ENCODE peak calls at places on chromosomes 2 and 18, in four cellular contexts. X is mucosa of gallbladder; B is HFFc6; Z is stimulated activated CD4-positive, alpha-beta T cell treated with anti-CD3 and anti-CD28 coated beads, Interleukin-12 subunit alpha, Interleukin-12 subunit beta, amount 100 ng/mL, for 24 hours. U is an unnamed sample.

GRCh38 chr2:135791418-135792190 is 45.4 kb downstream of the LCT start:
- DNase-seq in Z (no peak), B (peak; percentile 8), X (no peak), U (peak; percentile 57)

GRCh38 chr2:240913810-240914644 is 7.9 kb downstream of the CROCC2 start:
- DNase-seq in Z (peak; percentile 19), X (no peak), B (no peak), U (peak; percentile 59)

GRCh38 chr2:64541547-64541946 is 17.4 kb downstream of the AFTPH start:
- DNase-seq in X (no peak), Z (no peak), B (no peak), U (no peak)

GRCh38 chr18:53070706-53071105 is 730.7 kb downstream of the DCC start:
- DNase-seq in Z (no peak), B (no peak), X (no peak), U (no peak)

GRCh38 chr2:158560259-158560658 is 103.5 kb downstream of the PKP4 start:
- DNase-seq in X (no peak), B (no peak), Z (no peak), U (no peak)

GRCh38 chr18:41695441-41695840 is 259.6 kb upstream of the PIK3C3 start:
- DNase-seq in B (no peak), Z (no peak), X (no peak), U (peak; percentile 0)

GRCh38 chr18:61019902-61020301 is 313.3 kb upstream of the CDH20 start:
- DNase-seq in X (no peak), Z (no peak), B (no peak), U (no peak)

GRCh38 chr18:76521367-76521766 is 26.3 kb upstream of the ZNF516 start:
- DNase-seq in Z (no peak), X (no peak), B (no peak), U (no peak)

GRCh38 chr18:3898866-3899613 is 449.1 kb downstream of the TGIF1 start:
- DNase-seq in B (no peak), Z (no peak), X (no peak), U (no peak)

GRCh38 chr2:223306371-223306770 is 254.4 kb downstream of the KCNE4 start:
- DNase-seq in Z (no peak), X (no peak), B (peak; percentile 16), U (peak; percentile 37)

GRCh38 chr2:53896864-53897263 is 37.1 kb upstream of the GPR75 start:
- DNase-seq in B (peak; percentile 55), Z (no peak), X (no peak), U (peak; percentile 65)

GRCh38 chr2:203341741-203342310 is 13.6 kb downstream of the ABI2 start:
- DNase-seq in Z (no peak), X (no peak), B (peak; percentile 3), U (peak; percentile 13)

GRCh38 chr2:127388423-127389164 is 819 bp upstream of the MAP3K2 start:
- DNase-seq in X (no peak), B (peak; percentile 17), Z (no peak), U (no peak)

GRCh38 chr2:153543639-153544071 is 65.1 kb upstream of the RPRM start:
- DNase-seq in X (no peak), B (no peak), Z (no peak), U (no peak)

GRCh38 chr2:72139871-72140620 is 7.6 kb downstream of the CYP26B1 start:
- DNase-seq in Z (no peak), B (no peak), X (no peak), U (no peak)

GRCh38 chr2:189124175-189124574 is 55.4 kb downstream of the COL5A2 start:
- DNase-seq in X (no peak), B (peak; percentile 75), Z (no peak), U (peak; percentile 81)

GRCh38 chr2:12701786-12702660 is 14.7 kb upstream of the TRIB2 start:
- DNase-seq in B (peak; percentile 63), Z (no peak), X (no peak), U (peak; percentile 62)

GRCh38 chr18:28095631-28096030 is 81.3 kb downstream of the CDH2 start:
- DNase-seq in Z (no peak), X (no peak), B (no peak), U (no peak)

GRCh38 chr2:202152104-202152771 is 79.2 kb downstream of the KIAA2012 start:
- DNase-seq in X (no peak), B (peak; percentile 55), Z (no peak), U (peak; percentile 28)

GRCh38 chr2:219886615-219887014 is 259.2 kb downstream of the SLC4A3 start:
- DNase-seq in B (peak; percentile 28), Z (no peak), X (no peak), U (peak; percentile 23)

GRCh38 chr2:39127973-39128372 is 7.1 kb upstream of the SOS1 start:
- DNase-seq in B (no peak), Z (peak; percentile 10), X (no peak), U (no peak)

GRCh38 chr18:62164855-62165487 is 21.9 kb downstream of the PIGN start:
- DNase-seq in X (no peak), Z (no peak), B (no peak), U (no peak)

GRCh38 chr18:76212958-76213357 is 282.1 kb downstream of the ZNF516 start:
- DNase-seq in B (no peak), Z (no peak), X (no peak), U (no peak)

GRCh38 chr2:145022671-145023330 is 502.9 kb upstream of the ZEB2 start:
- DNase-seq in X (no peak), B (peak; percentile 92), Z (no peak), U (peak; percentile 94)

GRCh38 chr2:198961555-198961954 is 496.2 kb downstream of the SATB2 start:
- DNase-seq in X (no peak), Z (no peak), B (no peak), U (no peak)

GRCh38 chr2:156356006-156356764 is 23.7 kb upstream of the NR4A2 start:
- DNase-seq in Z (no peak), B (peak; percentile 70), X (no peak), U (peak; percentile 44)

GRCh38 chr2:168577885-168578284 is 121.8 kb downstream of the CERS6 start:
- DNase-seq in Z (no peak), X (no peak), B (peak; percentile 7), U (peak; percentile 11)

GRCh38 chr2:163641986-163642385 is 93.8 kb downstream of the FIGN start:
- DNase-seq in Z (no peak), X (no peak), B (no peak), U (no peak)

GRCh38 chr18:13539843-13540535 is 186.4 kb downstream of the FAM210A start:
- DNase-seq in Z (no peak), B (no peak), X (no peak), U (no peak)

GRCh38 chr2:158923180-158923594 is 45.3 kb upstream of the TANC1 start:
- DNase-seq in Z (no peak), X (no peak), B (peak; percentile 9), U (peak; percentile 50)

GRCh38 chr2:74201596-74201995 is 3.2 kb downstream of the MTHFD2 start:
- DNase-seq in B (peak; percentile 75), Z (no peak), X (no peak), U (peak; percentile 71)

GRCh38 chr2:95320986-95321767 is 24.0 kb downstream of the KCNIP3 start:
- DNase-seq in Z (no peak), B (peak; percentile 40), X (no peak), U (no peak)

GRCh38 chr2:231673348-231673770 is 35.0 kb upstream of the PTMA start:
- DNase-seq in Z (no peak), X (peak; percentile 70), B (no peak), U (peak; percentile 76)

GRCh38 chr2:235170536-235171510 is 219.0 kb downstream of the SH3BP4 start:
- DNase-seq in Z (no peak), X (peak; percentile 70), B (peak; percentile 93), U (peak; percentile 94)

U was measured in EL.